ENCODE peak calls at places on chromosomes 13 and 19, in nine cellular contexts. P is AG10803, Y is HFFc6, N is lower leg skin, W is lung, C is fibroblast of mammary gland, I is astrocyte, B is GM13977, M is ascending aorta. J is an unnamed sample.

GRCh38 chr13:112857914-112858490 is 111.0 kb upstream of the MCF2L start:
- DNase-seq in P (no peak), Y (no peak), N (no peak), W (no peak), C (no peak), I (no peak), B (no peak), M (no peak), J (no peak)

GRCh38 chr19:632228-633067 is 889 bp downstream of the POLRMT start:
- DNase-seq in P (peak), Y (peak), N (no peak), W (no peak), C (peak), I (peak), B (peak), M (no peak), J (peak)

GRCh38 chr19:27972291-27973040 is 1240.5 kb downstream of the UQCRFS1 start:
- DNase-seq in P (peak), Y (peak), N (no peak), W (no peak), C (peak), I (peak), B (no peak), M (no peak), J (no peak)

GRCh38 chr13:37225414-37226047 is 120.1 kb upstream of the CSNK1A1L start:
- DNase-seq in P (peak), Y (peak), N (no peak), W (no peak), C (peak), I (peak), B (no peak), M (no peak), J (no peak)

GRCh38 chr19:18795540-18795939 is 4.4 kb upstream of the COMP start:
- DNase-seq in P (peak), Y (no peak), N (no peak), W (no peak), C (no peak), I (peak), B (no peak), M (no peak), J (no peak)

GRCh38 chr13:37029617-37030016 is 29.0 kb downstream of the EXOSC8 start:
- DNase-seq in P (peak), Y (no peak), N (no peak), W (no peak), C (peak), I (peak), B (no peak), M (no peak), J (no peak)

GRCh38 chr19:29277107-29277506 is 64.2 kb upstream of the UQCRFS1 start:
- DNase-seq in P (peak), Y (no peak), N (no peak), W (no peak), C (no peak), I (no peak), B (peak), M (no peak), J (no peak)

GRCh38 chr13:20405691-20406090 is 120.0 kb downstream of the CRYL1 start:
- DNase-seq in P (no peak), Y (no peak), N (no peak), W (no peak), C (no peak), I (no peak), B (no peak), M (peak), J (peak)

GRCh38 chr13:34911159-34911558 is 30.9 kb upstream of the NBEA start:
- DNase-seq in P (no peak), Y (no peak), N (no peak), W (no peak), C (no peak), I (no peak), B (no peak), M (no peak), J (no peak)

GRCh38 chr19:54427586-54427985 is 12.3 kb downstream of the TTYH1 start:
- DNase-seq in P (no peak), Y (no peak), N (no peak), W (no peak), C (no peak), I (no peak), B (no peak), M (no peak), J (no peak)

GRCh38 chr13:51637852-51638496 is 53.7 kb downstream of the WDFY2 start:
- DNase-seq in P (no peak), Y (no peak), N (no peak), W (no peak), C (no peak), I (no peak), B (no peak), M (no peak), J (no peak)

GRCh38 chr19:16127776-16128371 is 15.6 kb upstream of the HSH2D start:
- DNase-seq in P (no peak), Y (no peak), N (peak), W (no peak), C (no peak), I (no peak), B (no peak), M (no peak), J (no peak)

GRCh38 chr13:57128909-57129308 is 11.8 kb upstream of the PRR20A start:
- DNase-seq in P (no peak), Y (no peak), N (no peak), W (no peak), C (no peak), I (no peak), B (no peak), M (no peak), J (no peak)

GRCh38 chr13:27621366-27622101 is at the start of gene POLR1D:
- DNase-seq in P (peak), Y (peak), N (peak), W (peak), C (peak), I (peak), B (peak), M (peak), J (peak)

GRCh38 chr13:73336789-73337188 is 278.0 kb downstream of the KLF5 start:
- DNase-seq in P (no peak), Y (no peak), N (no peak), W (no peak), C (no peak), I (no peak), B (no peak), M (no peak), J (no peak)

GRCh38 chr19:8525401-8525684 is 11.4 kb upstream of the ZNF414 start:
- DNase-seq in P (no peak), Y (no peak), N (no peak), W (no peak), C (no peak), I (no peak), B (no peak), M (no peak), J (no peak)

GRCh38 chr13:59710995-59711701 is 452.6 kb downstream of the DIAPH3 start:
- DNase-seq in P (peak), Y (no peak), N (no peak), W (no peak), C (no peak), I (peak), B (no peak), M (no peak), J (no peak)

GRCh38 chr19:47239152-47239551 is 8.2 kb upstream of the BBC3 start:
- DNase-seq in P (no peak), Y (no peak), N (no peak), W (no peak), C (no peak), I (no peak), B (no peak), M (no peak), J (no peak)

GRCh38 chr13:113528798-113529180 is 38.3 kb upstream of the DCUN1D2 start:
- DNase-seq in P (no peak), Y (no peak), N (no peak), W (no peak), C (no peak), I (no peak), B (no peak), M (peak), J (no peak)

GRCh38 chr19:11379857-11380350 is 4.2 kb downstream of the EPOR start:
- DNase-seq in P (no peak), Y (no peak), N (no peak), W (no peak), C (no peak), I (no peak), B (no peak), M (no peak), J (no peak)

GRCh38 chr13:106034201-106034600 is 501.3 kb downstream of the EFNB2 start:
- DNase-seq in P (peak), Y (no peak), N (peak), W (no peak), C (peak), I (peak), B (no peak), M (no peak), J (no peak)

GRCh38 chr19:34556500-34556899 is 74.9 kb downstream of the WTIP start:
- DNase-seq in P (peak), Y (no peak), N (no peak), W (no peak), C (peak), I (no peak), B (no peak), M (no peak), J (peak)
- TF ChIP-seq CTCF in P (peak), Y (peak), N (no peak), W (no peak), C (peak), I (no peak), B (peak), M (peak), J (peak)

DNA sequence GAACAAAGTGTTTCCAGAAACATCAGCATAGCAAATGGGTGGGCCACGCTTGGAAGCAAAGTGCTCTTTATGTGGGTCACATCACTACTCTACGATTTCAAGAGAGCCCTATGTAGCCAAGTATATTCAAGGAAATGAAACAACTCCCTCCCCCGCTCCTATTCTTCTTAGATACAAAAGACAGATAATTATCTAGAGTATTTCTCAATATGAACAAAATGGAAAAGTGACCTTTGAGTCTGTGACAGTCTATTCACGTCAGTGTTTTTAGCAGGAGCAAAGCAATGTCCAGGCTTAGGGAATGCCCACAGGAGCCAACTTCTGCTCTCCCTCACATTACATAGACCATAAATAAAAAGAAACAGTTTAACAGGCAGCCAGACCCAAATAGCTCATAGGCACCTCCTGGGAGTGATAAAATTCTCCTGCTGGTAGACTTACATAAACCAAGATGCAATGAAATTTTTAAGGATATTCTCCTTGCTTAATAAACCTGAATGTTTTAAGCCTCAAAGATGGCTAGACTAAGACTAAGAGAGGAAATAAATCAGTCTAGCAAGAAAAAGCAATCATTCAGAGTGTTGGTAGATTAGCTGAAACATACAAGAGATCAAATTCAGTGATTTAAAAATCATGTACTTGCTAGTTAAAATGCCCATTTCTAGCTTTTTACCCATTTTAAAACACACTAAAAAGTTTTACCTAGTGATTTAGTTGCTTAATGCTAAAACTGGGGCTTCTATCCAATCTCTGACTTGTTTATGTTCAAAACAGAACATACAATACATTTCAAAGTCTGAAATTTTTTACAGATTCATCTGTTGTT is 182.8 kb downstream of the RGCC start:
- DNase-seq in P (peak), Y (no peak), N (no peak), W (no peak), C (peak), I (no peak), B (no peak), M (no peak), J (no peak)
- TF ChIP-seq CTCF in P (peak), Y (no peak), N (no peak), W (no peak), C (no peak), I (no peak), B (no peak), M (no peak), J (no peak)

GRCh38 chr13:38685974-38686571 is 804 bp upstream of the FREM2 start:
- DNase-seq in P (no peak), Y (peak), N (no peak), W (no peak), C (peak), I (peak), B (peak), M (no peak), J (no peak)
- TF ChIP-seq CTCF in P (peak), Y (peak), N (no peak), W (no peak), C (peak), I (no peak), B (no peak), M (no peak), J (peak)

GRCh38 chr19:49987159-49987698 is 26.3 kb upstream of the SIGLEC11 start:
- DNase-seq in P (peak), Y (peak), N (peak), W (peak), C (peak), I (peak), B (peak), M (peak), J (no peak)
- TF ChIP-seq CTCF in P (peak), Y (no peak), N (no peak), W (no peak), C (no peak), I (no peak), B (no peak), M (no peak), J (no peak)

GRCh38 chr19:6418562-6418932 is 6.1 kb downstream of the KHSRP start:
- DNase-seq in P (no peak), Y (no peak), N (no peak), W (no peak), C (no peak), I (no peak), B (no peak), M (no peak), J (no peak)

GRCh38 chr19:6414793-6415591 is 9.6 kb downstream of the KHSRP start:
- DNase-seq in P (no peak), Y (no peak), N (no peak), W (no peak), C (no peak), I (no peak), B (peak), M (no peak), J (no peak)

GRCh38 chr19:6416658-6417405 is 7.8 kb downstream of the KHSRP start:
- DNase-seq in P (no peak), Y (no peak), N (no peak), W (no peak), C (no peak), I (no peak), B (peak), M (no peak), J (no peak)

GRCh38 chr19:6415592-6416190 is 8.9 kb downstream of the KHSRP start:
- DNase-seq in P (no peak), Y (no peak), N (no peak), W (no peak), C (no peak), I (no peak), B (peak), M (no peak), J (no peak)

DNA sequence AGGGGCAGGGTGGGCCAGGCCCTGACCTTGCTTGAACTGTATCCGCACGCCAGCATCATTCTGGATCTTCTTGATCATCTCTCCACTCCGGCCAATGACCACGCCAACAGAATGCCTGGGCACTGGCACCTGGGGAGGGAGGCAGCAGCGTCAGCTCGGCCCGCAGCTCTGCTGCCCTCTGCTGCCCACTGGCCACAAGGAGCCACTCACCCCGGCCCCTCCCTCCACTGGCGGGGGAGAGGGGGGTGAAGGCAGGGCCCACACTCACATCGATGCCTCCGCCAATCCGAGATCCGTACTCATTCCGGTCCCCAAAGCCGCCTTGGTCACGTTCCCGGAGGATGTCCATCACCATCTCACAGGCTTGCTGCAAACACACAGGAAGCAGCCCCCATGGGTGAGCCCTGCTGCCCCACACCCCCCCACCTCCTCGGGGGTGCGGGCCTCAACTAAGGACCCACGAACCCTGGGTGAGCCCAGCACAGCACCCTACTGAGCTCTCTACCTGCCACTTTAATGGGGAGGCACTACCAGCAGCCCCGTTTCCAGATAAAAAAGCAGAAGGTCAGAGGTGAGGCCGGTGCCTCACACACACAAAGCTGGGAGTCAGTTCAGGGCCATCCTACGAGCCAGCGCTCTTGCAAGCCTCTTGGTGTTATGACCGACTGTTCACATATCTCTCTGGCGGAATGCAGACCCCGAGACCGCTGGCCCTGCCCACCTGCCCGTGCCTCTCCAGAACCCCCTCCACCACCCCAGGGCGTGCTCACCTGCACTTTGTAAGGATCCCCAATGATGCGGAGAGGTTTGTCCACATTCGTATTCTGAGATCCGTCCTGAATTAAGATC is 6.7 kb downstream of the KHSRP start:
- DNase-seq in P (peak), Y (no peak), N (no peak), W (no peak), C (peak), I (no peak), B (no peak), M (no peak), J (no peak)
- TF ChIP-seq CTCF in P (peak), Y (peak), N (no peak), W (no peak), C (peak), I (peak), B (peak), M (peak), J (no peak)

DNA sequence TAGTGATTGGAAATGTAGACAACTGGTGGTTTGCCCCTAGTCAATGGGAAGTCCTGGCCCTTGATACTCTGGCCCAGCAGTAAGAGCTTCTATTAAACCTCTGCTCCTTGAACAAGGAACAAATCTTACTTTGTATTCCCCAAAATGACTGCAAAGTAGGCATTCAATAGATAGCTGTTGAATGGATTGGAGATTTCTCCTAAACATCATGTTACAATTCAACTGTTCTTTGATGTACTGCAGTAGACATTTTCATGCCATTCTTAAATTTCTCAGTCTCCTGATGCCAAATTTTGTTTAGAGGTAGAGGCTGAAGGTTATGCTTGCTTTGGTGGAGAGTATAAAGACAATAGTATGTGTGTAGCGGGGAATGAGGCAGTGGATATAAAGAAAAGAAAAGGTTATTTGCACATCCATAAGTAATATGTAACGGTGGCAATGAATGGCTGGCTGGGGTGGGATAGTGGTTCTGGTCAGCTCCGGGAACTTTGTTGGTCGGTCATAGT is 12.8 kb downstream of the MIR17HG start:
- DNase-seq in P (no peak), Y (no peak), N (no peak), W (no peak), C (no peak), I (no peak), B (no peak), M (no peak), J (no peak)
- TF ChIP-seq CTCF in P (no peak), Y (no peak), N (no peak), W (no peak), C (no peak), I (no peak), B (no peak), M (no peak), J (no peak)